ENCODE peak calls at places on chromosomes 12 and 14, in nine cellular contexts. U is CD4-positive, alpha-beta T cell; H is AG09309; T is heart right ventricle; G is colonic mucosa; P is stomach; E is neural crest cell; A is MCF 10A; W is ovary. S is an unnamed sample.

GRCh38 chr12:24020391-24021163 is 71.1 kb upstream of the SOX5 start:
- DNase-seq in U (no peak), H (no peak), T (no peak), G (no peak), P (no peak), E (no peak), A (no peak), W (no peak), S (no peak)

GRCh38 chr12:64688715-64689114 is 70.5 kb downstream of the GNS start:
- DNase-seq in U (no peak), H (no peak), T (no peak), G (no peak), P (no peak), E (no peak), A (no peak), W (no peak), S (no peak)

GRCh38 chr14:36245223-36245622 is 68.7 kb upstream of the PTCSC3 start:
- DNase-seq in U (no peak), H (no peak), T (no peak), G (no peak), P (no peak), E (no peak), A (no peak), W (no peak), S (no peak)

GRCh38 chr14:77014004-77014604 is 14.4 kb downstream of the IRF2BPL start:
- DNase-seq in U (no peak), H (no peak), T (peak), G (no peak), P (peak), E (no peak), A (no peak), W (peak), S (no peak)

GRCh38 chr12:104064842-104065441 is 611 bp downstream of the HCFC2 start:
- DNase-seq in U (no peak), H (no peak), T (no peak), G (peak), P (no peak), E (no peak), A (peak), W (no peak), S (peak)

GRCh38 chr12:45989857-45990467 is 412 bp downstream of the SCAF11 start:
- DNase-seq in U (peak), H (no peak), T (peak), G (peak), P (peak), E (no peak), A (no peak), W (peak), S (no peak)

GRCh38 chr12:98516184-98516873 is 939 bp downstream of the TMPO start:
- DNase-seq in U (peak), H (peak), T (peak), G (peak), P (peak), E (peak), A (peak), W (peak), S (peak)

GRCh38 chr14:24984846-24985589 is 64.9 kb downstream of the STXBP6 start:
- DNase-seq in U (no peak), H (no peak), T (peak), G (peak), P (peak), E (no peak), A (no peak), W (no peak), S (no peak)

GRCh38 chr12:34598352-34598827 is 576.1 kb downstream of the ALG10 start:
- DNase-seq in U (no peak), H (no peak), T (no peak), G (no peak), P (no peak), E (no peak), A (no peak), W (peak), S (no peak)

GRCh38 chr14:21211509-21211908 is 55.6 kb upstream of the OR5AU1 start:
- DNase-seq in U (no peak), H (no peak), T (no peak), G (no peak), P (no peak), E (no peak), A (no peak), W (no peak), S (no peak)

GRCh38 chr12:92107621-92108131 is 38.0 kb downstream of the BTG1 start:
- DNase-seq in U (no peak), H (no peak), T (no peak), G (no peak), P (no peak), E (peak), A (no peak), W (no peak), S (no peak)

GRCh38 chr12:6226002-6226700 is 26.0 kb downstream of the CD9 start:
- DNase-seq in U (no peak), H (no peak), T (peak), G (peak), P (peak), E (no peak), A (peak), W (peak), S (no peak)

GRCh38 chr12:897386-897785 is 52.1 kb downstream of the RAD52 start:
- DNase-seq in U (no peak), H (no peak), T (no peak), G (no peak), P (no peak), E (no peak), A (no peak), W (no peak), S (no peak)

GRCh38 chr12:124232654-124232987 is 62.3 kb upstream of the RFLNA start:
- DNase-seq in U (no peak), H (no peak), T (no peak), G (no peak), P (no peak), E (no peak), A (no peak), W (no peak), S (no peak)

GRCh38 chr14:71324767-71325272 is 417.6 kb downstream of the PCNX1 start:
- DNase-seq in U (no peak), H (no peak), T (no peak), G (peak), P (no peak), E (no peak), A (peak), W (no peak), S (peak)

GRCh38 chr14:64702493-64703392 is 1.5 kb upstream of the PLEKHG3 start:
- DNase-seq in U (no peak), H (no peak), T (no peak), G (peak), P (peak), E (no peak), A (peak), W (no peak), S (no peak)

GRCh38 chr12:47742253-47742825 is 16.3 kb downstream of the RAPGEF3 start:
- DNase-seq in U (peak), H (no peak), T (peak), G (peak), P (peak), E (peak), A (peak), W (peak), S (peak)

GRCh38 chr12:10941916-10942607 is 3.0 kb upstream of the TAS2R14 start:
- DNase-seq in U (no peak), H (no peak), T (no peak), G (no peak), P (no peak), E (no peak), A (peak), W (no peak), S (no peak)

GRCh38 chr12:65765436-65765813 is 58.9 kb upstream of the HMGA2 start:
- DNase-seq in U (no peak), H (no peak), T (no peak), G (no peak), P (no peak), E (no peak), A (peak), W (no peak), S (no peak)

GRCh38 chr14:106372870-106373657 is 846.7 kb downstream of the TMEM121 start:
- DNase-seq in U (peak), H (no peak), T (no peak), G (peak), P (peak), E (no peak), A (peak), W (peak), S (peak)

GRCh38 chr12:64828713-64829112 is 4.3 kb downstream of the TBC1D30 start:
- DNase-seq in U (no peak), H (no peak), T (no peak), G (no peak), P (no peak), E (no peak), A (no peak), W (no peak), S (no peak)

GRCh38 chr14:53916239-53916638 is 40.4 kb downstream of the BMP4 start:
- DNase-seq in U (no peak), H (no peak), T (no peak), G (no peak), P (no peak), E (no peak), A (no peak), W (no peak), S (no peak)

GRCh38 chr14:105876158-105876557 is 349.8 kb downstream of the TMEM121 start:
- DNase-seq in U (no peak), H (no peak), T (no peak), G (no peak), P (peak), E (no peak), A (no peak), W (no peak), S (no peak)

GRCh38 chr14:69073925-69074324 is 79.0 kb downstream of the DCAF5 start:
- DNase-seq in U (no peak), H (no peak), T (no peak), G (no peak), P (no peak), E (no peak), A (no peak), W (no peak), S (no peak)

GRCh38 chr12:1829306-1829900 is 9.0 kb downstream of the LRTM2 start:
- DNase-seq in U (no peak), H (no peak), T (no peak), G (no peak), P (no peak), E (no peak), A (no peak), W (no peak), S (no peak)

GRCh38 chr12:51759175-51759574 is 89.3 kb downstream of the FIGNL2 start:
- DNase-seq in U (no peak), H (no peak), T (no peak), G (no peak), P (no peak), E (no peak), A (peak), W (no peak), S (no peak)

GRCh38 chr12:80939231-80939950 is 1.7 kb upstream of the LIN7A start:
- DNase-seq in U (no peak), H (no peak), T (no peak), G (no peak), P (no peak), E (no peak), A (no peak), W (no peak), S (no peak)

GRCh38 chr12:90520002-90520734 is 434.8 kb downstream of the CCER1 start:
- DNase-seq in U (no peak), H (no peak), T (no peak), G (no peak), P (no peak), E (no peak), A (no peak), W (no peak), S (no peak)

GRCh38 chr12:50924131-50924438 is 28.3 kb upstream of the HIGD1C start:
- DNase-seq in U (no peak), H (no peak), T (no peak), G (no peak), P (no peak), E (no peak), A (no peak), W (no peak), S (no peak)

GRCh38 chr12:47189753-47190152 is 110.0 kb upstream of the AMIGO2 start:
- DNase-seq in U (no peak), H (no peak), T (no peak), G (no peak), P (no peak), E (no peak), A (no peak), W (peak), S (no peak)

GRCh38 chr14:58746261-58746660 is 108.5 kb downstream of the DACT1 start:
- DNase-seq in U (no peak), H (no peak), T (no peak), G (peak), P (no peak), E (no peak), A (peak), W (no peak), S (no peak)

GRCh38 chr14:102838531-102838930 is 61.3 kb downstream of the TRAF3 start:
- DNase-seq in U (no peak), H (no peak), T (no peak), G (no peak), P (no peak), E (no peak), A (no peak), W (no peak), S (no peak)

GRCh38 chr12:63862187-63863107 is 17.9 kb downstream of the SRGAP1 start:
- DNase-seq in U (no peak), H (no peak), T (peak), G (peak), P (peak), E (no peak), A (peak), W (no peak), S (no peak)

GRCh38 chr14:22664261-22664660 is 20.1 kb upstream of the OR6J1 start:
- DNase-seq in U (no peak), H (no peak), T (no peak), G (no peak), P (no peak), E (no peak), A (no peak), W (no peak), S (no peak)

GRCh38 chr14:100867631-100868315 is 35.7 kb downstream of the RTL1 start:
- DNase-seq in U (no peak), H (no peak), T (no peak), G (no peak), P (no peak), E (no peak), A (no peak), W (peak), S (no peak)

GRCh38 chr12:63068857-63069442 is 82.1 kb downstream of the AVPR1A start:
- DNase-seq in U (no peak), H (peak), T (peak), G (no peak), P (no peak), E (peak), A (peak), W (no peak), S (peak)

GRCh38 chr14:52266179-52266578 is 1.3 kb upstream of the PTGDR start:
- DNase-seq in U (no peak), H (peak), T (peak), G (no peak), P (no peak), E (no peak), A (peak), W (no peak), S (no peak)

GRCh38 chr12:86521870-86522269 is 265.7 kb upstream of the MGAT4C start:
- DNase-seq in U (no peak), H (no peak), T (no peak), G (no peak), P (no peak), E (no peak), A (no peak), W (no peak), S (no peak)

GRCh38 chr14:86838363-86838762 is 1154.6 kb downstream of the GALC start:
- DNase-seq in U (no peak), H (no peak), T (no peak), G (no peak), P (no peak), E (no peak), A (no peak), W (no peak), S (no peak)

GRCh38 chr14:45287609-45288008 is 34.6 kb upstream of the MIS18BP1 start:
- DNase-seq in U (no peak), H (no peak), T (no peak), G (no peak), P (no peak), E (no peak), A (peak), W (no peak), S (no peak)

GRCh38 chr14:45290547-45290946 is 37.5 kb upstream of the MIS18BP1 start:
- DNase-seq in U (no peak), H (no peak), T (no peak), G (no peak), P (no peak), E (no peak), A (no peak), W (no peak), S (no peak)

DNA sequence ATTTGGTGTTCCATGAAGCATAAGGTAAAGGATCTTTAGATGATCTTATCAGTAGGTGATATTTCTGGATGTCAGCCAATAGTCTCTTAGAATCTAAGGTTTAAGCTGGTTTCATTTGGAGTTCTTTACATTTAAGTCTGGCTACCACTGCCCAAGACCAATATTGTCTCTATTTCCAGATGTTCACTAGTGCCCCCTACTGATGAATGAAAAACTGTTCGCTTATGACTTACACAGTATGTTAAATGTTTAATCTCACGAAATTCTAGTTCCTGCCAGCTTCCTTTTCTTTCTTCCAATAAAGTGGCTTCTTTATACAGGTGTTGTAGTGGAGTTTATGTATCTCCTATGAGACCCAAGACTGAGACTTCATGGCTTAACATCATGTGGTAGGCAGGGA is 31.8 kb upstream of the MIS18BP1 start:
- DNase-seq in U (no peak), H (no peak), T (no peak), G (no peak), P (no peak), E (no peak), A (no peak), W (no peak), S (no peak)
- TF ChIP-seq CTCF in U (no peak), H (peak), T (no peak), G (no peak), P (no peak), E (no peak), A (no peak), W (no peak), S (no peak)

GRCh38 chr14:92783813-92784431 is 10.2 kb upstream of the GOLGA5 start:
- DNase-seq in U (no peak), H (peak), T (peak), G (peak), P (no peak), E (peak), A (peak), W (no peak), S (peak)

GRCh38 chr14:92787554-92787953 is 6.6 kb upstream of the GOLGA5 start:
- DNase-seq in U (no peak), H (no peak), T (no peak), G (no peak), P (no peak), E (no peak), A (no peak), W (no peak), S (no peak)

GRCh38 chr14:92786427-92786756 is 7.7 kb upstream of the GOLGA5 start:
- DNase-seq in U (no peak), H (no peak), T (no peak), G (no peak), P (no peak), E (no peak), A (no peak), W (no peak), S (no peak)

GRCh38 chr14:92789457-92790089 is 4.5 kb upstream of the GOLGA5 start:
- DNase-seq in U (no peak), H (no peak), T (no peak), G (no peak), P (no peak), E (no peak), A (no peak), W (no peak), S (no peak)

GRCh38 chr14:92785601-92786426 is 8.3 kb upstream of the GOLGA5 start:
- DNase-seq in U (no peak), H (peak), T (peak), G (no peak), P (peak), E (no peak), A (peak), W (peak), S (no peak)
- TF ChIP-seq CTCF in U (no peak), H (peak), T (peak), G (no peak), P (no peak), E (no peak), A (no peak), W (no peak), S (no peak)

GRCh38 chr12:109264095-109264942 is 44.8 kb downstream of the FOXN4 start:
- DNase-seq in U (peak), H (no peak), T (peak), G (peak), P (peak), E (peak), A (peak), W (peak), S (peak)
- TF ChIP-seq CTCF in U (no peak), H (peak), T (peak), G (peak), P (no peak), E (peak), A (peak), W (peak), S (peak)

DNA sequence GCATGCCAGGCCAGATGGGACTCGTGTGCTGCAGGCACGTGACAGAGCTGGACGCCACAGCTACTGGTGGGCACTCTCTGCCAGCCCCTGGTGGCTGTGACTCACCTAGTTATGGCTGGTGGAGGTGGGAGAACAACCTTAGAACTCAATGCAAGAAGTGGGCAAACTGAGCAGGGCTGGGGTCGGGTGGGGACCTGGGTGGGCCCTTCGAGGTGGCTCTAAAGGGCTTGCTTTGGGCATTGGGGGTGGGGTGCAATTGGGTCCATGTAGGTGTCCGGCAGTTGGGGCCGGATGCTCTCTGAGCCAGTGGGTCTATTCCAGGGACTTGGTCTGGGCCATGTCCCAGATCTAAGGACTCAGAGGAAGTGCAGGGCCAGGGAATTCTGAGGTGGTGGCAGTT is 5.1 kb upstream of the SERPINA12 start:
- DNase-seq in U (no peak), H (no peak), T (no peak), G (no peak), P (no peak), E (no peak), A (no peak), W (no peak), S (no peak)
- TF ChIP-seq CTCF in U (no peak), H (no peak), T (no peak), G (no peak), P (no peak), E (no peak), A (no peak), W (no peak), S (no peak)

GRCh38 chr14:32560213-32560857 is 231.2 kb downstream of the AKAP6 start:
- DNase-seq in U (no peak), H (peak), T (peak), G (peak), P (peak), E (peak), A (peak), W (peak), S (peak)
- TF ChIP-seq CTCF in U (peak), H (peak), T (peak), G (peak), P (no peak), E (peak), A (peak), W (peak), S (peak)

DNA sequence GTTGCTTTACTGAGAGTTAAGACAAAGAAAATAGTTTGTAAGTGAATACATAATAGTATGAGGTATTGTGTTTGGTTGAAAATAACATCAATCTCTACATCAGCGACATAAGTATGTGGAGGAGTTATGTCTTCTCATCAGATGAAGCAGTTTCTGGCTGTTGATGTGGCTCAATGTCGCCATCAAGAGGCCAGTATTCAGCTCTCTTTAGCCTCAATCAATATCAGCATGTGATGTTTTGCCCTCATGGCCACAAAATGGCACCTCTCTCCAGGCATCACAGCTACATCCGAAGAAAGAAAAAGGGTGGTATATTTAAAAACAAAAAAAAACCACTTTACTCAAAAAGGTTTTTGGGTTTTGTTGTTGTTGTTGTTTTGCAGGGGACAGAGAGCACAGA is 302.3 kb upstream of the TMEM132C start:
- DNase-seq in U (no peak), H (no peak), T (no peak), G (peak), P (no peak), E (no peak), A (no peak), W (no peak), S (no peak)
- TF ChIP-seq CTCF in U (no peak), H (peak), T (peak), G (no peak), P (no peak), E (no peak), A (no peak), W (no peak), S (no peak)